ENCODE peak calls at places on chromosomes 12 and 14, in seven cellular contexts. X is lower leg skin, Z is Peyer's patch, E is transverse colon, H is HCT116, D is stomach, A is sigmoid colon. P is an unnamed sample.

GRCh38 chr12:69966839-69967238 is 141.8 kb downstream of the MYRFL start:
- DNase-seq in X (no peak), Z (no peak), E (no peak), H (peak; percentile 18), D (peak; percentile 41), A (no peak), P (no peak)

GRCh38 chr14:28766505-28767238 is at the start of gene FOXG1:
- DNase-seq in X (no peak), Z (no peak), E (no peak), H (no peak), D (no peak), A (no peak), P (peak; percentile 66)

GRCh38 chr12:104975621-104976343 is 10.3 kb upstream of the NOPCHAP1 start:
- DNase-seq in X (no peak), Z (no peak), E (no peak), H (no peak), D (no peak), A (no peak), P (no peak)

GRCh38 chr12:56116267-56117081 is at the start of gene RPL41:
- DNase-seq in X (peak; percentile 99), Z (peak; percentile 95), E (peak; percentile 97), H (peak; percentile 91), D (peak; percentile 97), A (peak; percentile 98), P (peak; percentile 25)

GRCh38 chr12:131091413-131091975 is 137.8 kb downstream of the ADGRD1 start:
- DNase-seq in X (peak; percentile 74), Z (no peak), E (peak; percentile 4), H (no peak), D (no peak), A (peak; percentile 17), P (no peak)

GRCh38 chr14:74569826-74570591 is 42.0 kb downstream of the LTBP2 start:
- DNase-seq in X (no peak), Z (peak; percentile 35), E (no peak), H (no peak), D (no peak), A (no peak), P (no peak)

GRCh38 chr12:95215925-95216324 is 1.3 kb downstream of the FGD6 start:
- DNase-seq in X (no peak), Z (no peak), E (no peak), H (no peak), D (no peak), A (no peak), P (no peak)

GRCh38 chr12:31232361-31232965 is 93.5 kb downstream of the SINHCAF start:
- DNase-seq in X (no peak), Z (no peak), E (no peak), H (no peak), D (no peak), A (no peak), P (no peak)

GRCh38 chr12:110065540-110065939 is 17.2 kb upstream of the C12orf76 start:
- DNase-seq in X (no peak), Z (no peak), E (no peak), H (no peak), D (no peak), A (no peak), P (no peak)

GRCh38 chr12:94570161-94570560 is 80.2 kb downstream of the TMCC3 start:
- DNase-seq in X (no peak), Z (no peak), E (no peak), H (peak; percentile 8), D (no peak), A (no peak), P (peak; percentile 44)

GRCh38 chr14:60815371-60815770 is 80.8 kb downstream of the MNAT1 start:
- DNase-seq in X (no peak), Z (no peak), E (no peak), H (no peak), D (no peak), A (no peak), P (no peak)

GRCh38 chr14:32345311-32345771 is 16.2 kb downstream of the AKAP6 start:
- DNase-seq in X (no peak), Z (no peak), E (peak; percentile 21), H (no peak), D (no peak), A (no peak), P (no peak)

GRCh38 chr12:76636141-76636692 is 76.6 kb upstream of the OSBPL8 start:
- DNase-seq in X (no peak), Z (no peak), E (no peak), H (no peak), D (no peak), A (no peak), P (no peak)

GRCh38 chr12:111428728-111429175 is 23.0 kb downstream of the SH2B3 start:
- DNase-seq in X (peak; percentile 92), Z (peak; percentile 50), E (peak; percentile 70), H (no peak), D (no peak), A (no peak), P (no peak)

GRCh38 chr14:76462330-76462729 is 86.4 kb downstream of the ESRRB start:
- DNase-seq in X (no peak), Z (no peak), E (no peak), H (no peak), D (no peak), A (no peak), P (no peak)

GRCh38 chr12:56150563-56150962 is 1.8 kb upstream of the MYL6B start:
- DNase-seq in X (no peak), Z (no peak), E (no peak), H (no peak), D (no peak), A (no peak), P (no peak)

GRCh38 chr14:63249112-63249511 is 44.9 kb downstream of the RHOJ start:
- DNase-seq in X (no peak), Z (no peak), E (no peak), H (no peak), D (no peak), A (no peak), P (no peak)

GRCh38 chr12:3727354-3727753 is 25.6 kb downstream of the CRACR2A start:
- DNase-seq in X (no peak), Z (no peak), E (no peak), H (no peak), D (no peak), A (no peak), P (no peak)

GRCh38 chr12:121697093-121697698 is 15.4 kb upstream of the TMEM120B start:
- DNase-seq in X (no peak), Z (no peak), E (no peak), H (peak; percentile 47), D (no peak), A (no peak), P (no peak)

GRCh38 chr14:28879571-28879970 is 113.0 kb downstream of the FOXG1 start:
- DNase-seq in X (no peak), Z (no peak), E (no peak), H (no peak), D (no peak), A (no peak), P (no peak)

DNA sequence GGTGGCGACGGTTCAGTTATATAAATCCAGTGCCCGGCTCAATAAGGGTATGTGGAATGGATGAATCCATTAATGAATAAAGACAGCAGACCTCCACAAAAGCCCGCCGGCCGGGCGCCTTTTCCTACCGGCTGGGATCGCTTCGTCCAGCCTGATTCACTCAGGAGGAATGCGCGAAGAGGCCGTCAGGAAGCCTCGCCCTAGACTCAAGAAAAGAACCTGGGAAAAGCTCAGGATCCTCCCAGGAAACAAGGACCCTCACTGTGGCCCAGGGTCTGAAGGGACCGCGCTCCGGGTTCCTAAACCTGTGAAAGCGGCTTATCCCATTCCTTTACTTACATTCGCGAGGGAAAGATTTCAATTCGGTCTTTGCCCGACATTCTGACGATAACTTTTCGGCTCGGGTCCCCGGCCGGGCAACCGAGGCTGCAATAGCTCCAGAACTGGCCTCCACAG is 257 bp downstream of the ATP6V1D start:
- DNase-seq in X (no peak), Z (no peak), E (peak; percentile 24), H (no peak), D (no peak), A (peak; percentile 68), P (peak; percentile 15)
- TF ChIP-seq POLR2A in X (no peak), Z (peak; percentile 51), E (peak; percentile 71), H (no peak), D (no peak), A (peak; percentile 48), P (peak; percentile 16)

GRCh38 chr12:57904848-57905811 is 36.2 kb upstream of the ATP23 start:
- DNase-seq in X (peak; percentile 97), Z (peak; percentile 91), E (peak; percentile 94), H (peak; percentile 89), D (peak; percentile 90), A (peak; percentile 94), P (peak; percentile 58)
- TF ChIP-seq POLR2A in X (no peak), Z (peak; percentile 34), E (no peak), H (no peak), D (no peak), A (no peak), P (no peak)

GRCh38 chr14:39266871-39267591 is 33.3 kb downstream of the MIA2 start:
- DNase-seq in X (peak; percentile 95), Z (peak; percentile 91), E (peak; percentile 89), H (peak; percentile 85), D (peak; percentile 84), A (peak; percentile 91), P (peak; percentile 44)
- TF ChIP-seq POLR2A in X (no peak), Z (peak; percentile 75), E (peak; percentile 77), H (peak; percentile 40), D (no peak), A (no peak), P (peak; percentile 47)

GRCh38 chr12:48881652-48882324 is 16.1 kb upstream of the RND1 start:
- DNase-seq in X (no peak), Z (no peak), E (no peak), H (no peak), D (no peak), A (no peak), P (no peak)

GRCh38 chr12:48882972-48883304 is 17.3 kb upstream of the RND1 start:
- DNase-seq in X (no peak), Z (no peak), E (no peak), H (no peak), D (peak; percentile 36), A (no peak), P (no peak)

GRCh38 chr12:48882325-48882687 is 16.6 kb upstream of the RND1 start:
- DNase-seq in X (no peak), Z (no peak), E (no peak), H (no peak), D (peak; percentile 56), A (no peak), P (no peak)

GRCh38 chr12:48880647-48881046 is 15.0 kb upstream of the RND1 start:
- DNase-seq in X (no peak), Z (no peak), E (no peak), H (no peak), D (no peak), A (no peak), P (no peak)

DNA sequence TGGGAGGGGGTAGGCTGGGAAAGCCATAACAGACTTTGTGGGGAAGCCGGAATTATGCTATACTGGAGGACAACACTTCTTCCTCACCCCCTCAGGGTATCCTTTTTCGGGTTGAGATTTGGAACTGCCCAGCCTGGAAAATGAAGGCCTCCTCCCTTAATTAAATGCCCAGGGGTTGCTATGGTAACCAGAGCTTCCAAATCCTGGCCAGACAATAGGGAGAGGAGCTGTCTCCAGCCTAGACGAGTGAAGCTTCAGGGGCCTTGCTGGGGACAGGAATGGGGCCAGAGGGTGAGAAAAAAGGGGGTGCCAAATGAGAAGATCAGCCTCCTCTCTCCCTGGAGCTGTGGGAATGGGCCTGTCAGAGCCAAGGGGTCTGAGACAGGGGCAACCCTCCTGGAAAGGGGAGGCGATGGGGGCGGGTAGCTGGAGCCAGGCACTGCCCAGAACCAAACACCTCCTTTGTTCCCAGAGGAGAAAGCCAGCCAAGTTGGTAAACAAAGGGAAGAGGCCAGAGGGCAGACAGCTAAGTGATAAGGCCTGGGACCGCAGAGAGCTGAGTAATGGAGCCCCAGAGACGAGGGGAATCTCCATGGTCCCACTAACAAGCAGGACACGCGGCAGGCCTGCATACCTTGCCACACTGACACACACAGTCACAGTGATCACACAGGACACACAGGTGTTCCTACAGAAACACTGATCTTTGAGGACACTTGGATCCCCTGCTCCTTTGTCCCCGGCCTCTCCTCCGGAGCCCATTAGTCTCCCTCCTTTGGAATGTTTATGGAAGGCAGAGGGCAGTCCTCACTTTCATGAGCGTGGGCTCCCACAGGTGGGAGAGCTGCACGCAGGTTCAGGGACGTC is 17.9 kb upstream of the RND1 start:
- DNase-seq in X (no peak), Z (no peak), E (no peak), H (no peak), D (peak; percentile 83), A (no peak), P (no peak)
- TF ChIP-seq POLR2A in X (no peak), Z (no peak), E (no peak), H (no peak), D (no peak), A (no peak), P (no peak)